ENCODE peak calls at places on chromosomes 3 and 15, in six cellular contexts. O is right lobe of liver; N is adrenal gland; U is left ventricle myocardium inferior; A is esophagus squamous epithelium; E is CD4-positive, alpha-beta memory T cell. G is an unnamed sample.
A peak's percentile ranks its signal among the peaks of the same experiment; 100 is the strongest.

GRCh38 chr3:188583476-188584161 is 429.7 kb downstream of the LPP start:
- DNase-seq in A (no peak), N (no peak), E (no peak), U (no peak), O (peak; percentile 70), G (no peak)

GRCh38 chr3:157376596-157377300 is 59.9 kb upstream of the PTX3 start:
- DNase-seq in A (no peak), N (no peak), U (no peak), E (no peak), O (no peak), G (no peak)

GRCh38 chr15:95162521-95162920 is 931.2 kb downstream of the MCTP2 start:
- DNase-seq in N (no peak), A (no peak), O (no peak), E (no peak), U (no peak), G (no peak)

GRCh38 chr15:40072216-40072990 is 33.4 kb upstream of the SRP14 start:
- DNase-seq in O (no peak), N (no peak), E (no peak), U (peak; percentile 65), A (no peak), G (no peak)

GRCh38 chr15:39145854-39146253 is 435.0 kb upstream of the THBS1 start:
- DNase-seq in E (no peak), U (no peak), A (no peak), O (no peak), N (no peak), G (no peak)

GRCh38 chr3:111998661-111999641 is at the start of gene TAGLN3:
- DNase-seq in N (peak; percentile 33), A (no peak), O (no peak), E (no peak), U (no peak), G (no peak)

GRCh38 chr3:31984321-31984720 is 2.8 kb downstream of the ZNF860 start:
- DNase-seq in O (no peak), E (no peak), A (no peak), N (no peak), U (no peak), G (no peak)

GRCh38 chr15:63492541-63493077 is 11.8 kb upstream of the USP3 start:
- DNase-seq in O (no peak), N (no peak), A (no peak), U (no peak), E (no peak), G (no peak)

GRCh38 chr15:90685688-90686434 is 31.3 kb upstream of the BLM start:
- DNase-seq in A (no peak), E (no peak), N (no peak), U (no peak), O (no peak), G (no peak)

GRCh38 chr3:17602126-17602525 is 140.3 kb downstream of the TBC1D5 start:
- DNase-seq in E (no peak), N (no peak), O (no peak), U (no peak), A (no peak), G (no peak)

GRCh38 chr3:111667621-111668239 is 72.6 kb upstream of the ZBED2 start:
- DNase-seq in E (peak; percentile 90), N (peak; percentile 40), A (peak; percentile 21), O (peak; percentile 63), U (peak; percentile 19), G (peak; percentile 87)

GRCh38 chr3:196650740-196651311 is 11.3 kb downstream of the NRROS start:
- DNase-seq in U (peak; percentile 30), O (no peak), N (peak; percentile 76), A (no peak), E (no peak), G (no peak)

GRCh38 chr3:139537325-139537724 is 2.2 kb downstream of the RBP1 start:
- DNase-seq in O (no peak), U (no peak), A (no peak), E (no peak), N (peak; percentile 46), G (no peak)

GRCh38 chr3:152524198-152525140 is 255.7 kb downstream of the MBNL1 start:
- DNase-seq in N (peak; percentile 68), E (peak; percentile 42), U (no peak), A (no peak), O (no peak), G (peak; percentile 30)

GRCh38 chr3:115246621-115247020 is 99.5 kb upstream of the ZBTB20 start:
- DNase-seq in N (no peak), E (no peak), U (no peak), O (no peak), A (no peak), G (no peak)

GRCh38 chr3:64054488-64054887 is 31.2 kb upstream of the PSMD6 start:
- DNase-seq in U (no peak), A (no peak), N (no peak), E (no peak), O (no peak), G (no peak)

GRCh38 chr3:151816091-151816604 is 2.2 kb downstream of the AADAC start:
- DNase-seq in A (no peak), N (peak; percentile 67), E (no peak), U (no peak), O (no peak), G (no peak)

GRCh38 chr3:13319821-13320220 is 100.3 kb downstream of the NUP210 start:
- DNase-seq in O (no peak), E (no peak), U (no peak), A (no peak), N (no peak), G (no peak)

DNA sequence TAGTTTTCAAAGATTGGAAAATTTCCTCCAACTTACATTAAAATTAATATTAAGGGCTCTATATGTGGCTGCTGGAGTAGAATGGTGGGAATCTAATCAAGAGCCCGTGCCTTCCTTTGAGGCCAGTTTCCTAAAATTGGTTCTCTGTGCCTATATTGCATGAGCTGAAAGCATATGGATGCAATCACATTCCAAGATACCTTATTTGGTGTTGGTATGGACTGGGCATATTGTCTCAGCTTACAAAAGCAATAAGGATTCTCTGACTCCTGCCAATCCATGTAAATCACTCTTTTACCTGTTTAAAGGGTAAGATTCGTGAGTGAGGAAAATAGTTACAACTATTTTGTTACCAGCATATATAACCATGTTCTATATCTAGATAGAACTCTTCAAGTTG is 111.6 kb downstream of the GREM1 start:
- DNase-seq in A (no peak), N (no peak), U (no peak), O (no peak), E (no peak), G (no peak)
- H3K4me3 ChIP-seq in A (no peak overlapping the region), N (no peak overlapping the region), U (no peak overlapping the region), O (no peak overlapping the region), E (no peak overlapping the region), G (no peak overlapping the region)

DNA sequence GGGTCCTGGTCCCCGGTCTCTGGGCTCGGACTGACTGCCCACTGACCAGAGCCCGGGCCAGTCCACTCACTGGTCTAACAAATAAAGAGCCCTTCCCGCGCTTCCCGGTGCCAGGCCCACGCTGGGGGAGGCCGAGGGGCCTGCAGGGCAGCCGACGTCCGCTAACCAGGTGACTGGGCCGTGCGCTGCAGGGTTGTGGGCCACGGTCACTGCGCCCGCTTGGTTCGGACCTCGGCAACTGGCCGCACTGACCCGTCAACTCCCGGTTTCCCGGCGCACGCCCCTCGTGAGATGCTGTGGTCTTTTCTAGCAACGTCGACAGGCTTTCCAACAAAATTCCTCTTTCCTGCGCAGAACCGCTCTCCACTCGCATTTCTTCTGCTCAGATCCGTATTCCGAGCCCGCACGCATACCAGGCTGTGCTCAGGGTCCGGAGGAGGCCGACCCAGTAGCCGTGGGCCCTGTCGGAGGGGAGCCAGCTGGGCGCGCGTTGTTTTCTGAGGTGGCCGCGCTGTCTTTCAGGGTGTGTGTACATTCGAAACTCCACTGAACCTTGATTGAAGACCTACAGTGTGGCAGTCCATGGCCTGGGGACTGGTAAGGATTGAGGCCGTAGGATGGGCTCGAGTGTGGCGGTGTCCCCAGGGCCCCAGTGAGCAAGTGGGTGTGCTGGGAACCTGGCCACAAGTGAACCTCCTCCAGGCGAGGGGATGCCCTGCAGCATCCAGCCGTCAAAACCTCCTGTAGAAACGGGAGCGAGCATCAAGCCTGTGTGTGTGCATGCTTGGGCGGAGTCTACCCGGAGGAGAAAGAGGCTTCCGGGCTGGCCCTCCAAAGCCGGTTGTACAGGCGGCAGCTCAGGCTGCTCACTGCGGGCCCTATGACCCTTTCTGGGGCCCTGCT is 875 bp upstream of the NT5DC2 start:
- DNase-seq in N (peak; percentile 32), O (no peak), E (no peak), A (no peak), U (no peak), G (no peak)
- H3K4me1 ChIP-seq in N (peaks cover 41% of the 10 kb centered on the region), O (peaks cover 16% of the 10 kb centered on the region), E (peaks cover 39% of the 10 kb centered on the region), A (peaks cover 91% of the 10 kb centered on the region), U (peaks cover 93% of the 10 kb centered on the region), G (peaks cover 24% of the 10 kb centered on the region)

DNA sequence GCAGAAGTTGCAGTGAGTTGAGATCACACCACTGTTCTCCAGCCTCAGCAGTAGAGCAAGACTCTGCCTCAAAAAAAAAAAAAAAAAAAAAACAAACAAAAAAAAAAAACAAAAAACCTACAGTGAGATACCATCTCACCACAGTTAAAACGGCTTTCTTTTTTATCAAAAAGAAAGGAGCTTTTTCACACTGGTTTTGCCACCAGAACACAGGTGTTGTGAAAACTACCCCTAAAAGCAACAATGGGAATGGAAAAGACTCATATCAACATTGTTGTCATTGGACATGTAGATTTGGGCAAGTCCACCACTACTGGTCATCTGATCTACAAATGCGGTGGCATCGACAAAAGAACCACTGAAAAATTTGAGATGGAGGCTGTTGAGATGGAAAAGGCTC is 24.9 kb upstream of the SLC25A38 start:
- DNase-seq in A (no peak), U (no peak), O (no peak), E (peak; percentile 32), N (no peak), G (peak; percentile 26)
- H3K27ac ChIP-seq in A (no peak overlapping the region), U (no peak overlapping the region), O (no peak overlapping the region), E (no peak overlapping the region), N (no peak overlapping the region), G (no peak overlapping the region)

DNA sequence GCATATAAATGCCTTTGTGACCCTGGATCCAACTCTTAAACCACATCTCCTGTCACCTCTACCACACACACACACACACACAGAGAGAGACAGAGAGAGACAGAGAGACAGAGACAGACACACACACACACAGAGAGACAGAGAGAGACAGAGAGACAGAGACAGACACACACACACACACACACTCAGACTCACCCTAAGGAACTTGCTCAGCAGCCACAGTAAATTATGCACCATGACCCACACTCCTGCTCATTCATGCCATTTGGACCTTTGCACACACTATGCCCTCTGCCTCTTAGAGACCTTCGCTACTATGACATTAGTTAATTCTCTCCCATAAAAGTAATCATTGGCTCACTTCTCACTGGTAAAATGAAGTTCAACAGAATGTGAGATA is 275.7 kb downstream of the ADAMTSL3 start:
- DNase-seq in O (no peak), N (no peak), U (no peak), E (no peak), A (no peak), G (no peak)
- H3K4me3 ChIP-seq in O (no peak overlapping the region), N (no peak overlapping the region), U (no peak overlapping the region), E (no peak overlapping the region), A (no peak overlapping the region), G (no peak overlapping the region)

DNA sequence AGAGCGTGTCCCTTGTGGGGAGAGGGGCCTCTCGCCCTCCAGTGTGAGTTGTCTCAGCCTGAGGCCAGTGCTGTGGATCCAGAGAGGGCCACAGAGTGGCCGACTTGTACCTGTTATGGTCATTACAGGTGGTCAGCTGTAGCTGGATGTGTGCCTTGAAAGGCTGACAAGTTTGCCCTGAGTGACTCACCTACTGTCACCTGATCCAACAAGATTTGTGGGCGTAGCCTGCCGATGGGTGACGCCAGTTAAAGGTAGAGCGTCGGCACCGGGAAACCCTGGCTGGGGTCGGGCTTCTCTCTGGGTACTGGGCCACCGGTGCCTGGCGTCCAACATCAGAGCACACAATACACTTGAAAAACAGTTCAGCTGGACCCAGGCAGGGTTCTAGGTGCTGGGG is 2.8 kb upstream of the ISG20 start:
- DNase-seq in U (no peak), O (no peak), A (no peak), E (peak; percentile 87), N (no peak), G (peak; percentile 86)
- H3K4me1 ChIP-seq in U (peaks cover 30% of the 10 kb centered on the region), O (peaks cover 24% of the 10 kb centered on the region), A (peaks cover 58% of the 10 kb centered on the region), E (peaks cover 96% of the 10 kb centered on the region), N (peaks cover 9% of the 10 kb centered on the region), G (peaks cover 67% of the 10 kb centered on the region)